ENCODE peak calls at places on chromosomes 1 and 21, in nine cellular contexts. H, G, P, D, J, M, A, K and S are unnamed samples.

GRCh38 chr1:161834967-161835366 is 68.8 kb downstream of the ATF6 start:
- DNase-seq in H (no peak), G (no peak), P (no peak), D (no peak), J (no peak), M (no peak), A (peak), K (no peak), S (no peak)

GRCh38 chr1:110829955-110830553 is 42.9 kb upstream of the CD53 start:
- DNase-seq in H (peak), G (no peak), P (peak), D (peak), J (peak), M (no peak), A (peak), K (peak), S (no peak)

GRCh38 chr1:23389846-23390321 is 20.2 kb upstream of the ZNF436 start:
- DNase-seq in H (no peak), G (no peak), P (no peak), D (no peak), J (no peak), M (no peak), A (no peak), K (no peak), S (no peak)

GRCh38 chr1:201500670-201501120 is 6.2 kb downstream of the CSRP1 start:
- DNase-seq in H (no peak), G (peak), P (no peak), D (no peak), J (no peak), M (no peak), A (peak), K (no peak), S (no peak)

GRCh38 chr1:95793893-95794292 is 559.9 kb downstream of the RWDD3 start:
- DNase-seq in H (no peak), G (no peak), P (no peak), D (no peak), J (no peak), M (no peak), A (peak), K (no peak), S (no peak)

GRCh38 chr1:173356211-173356762 is 120.8 kb upstream of the PRDX6 start:
- DNase-seq in H (peak), G (no peak), P (peak), D (no peak), J (no peak), M (no peak), A (peak), K (no peak), S (no peak)

GRCh38 chr1:114253900-114254299 is 100.2 kb upstream of the SYT6 start:
- DNase-seq in H (no peak), G (no peak), P (no peak), D (no peak), J (no peak), M (no peak), A (no peak), K (no peak), S (no peak)

GRCh38 chr1:155319536-155319935 is 1.2 kb upstream of the RUSC1 start:
- DNase-seq in H (no peak), G (no peak), P (no peak), D (no peak), J (no peak), M (no peak), A (no peak), K (no peak), S (no peak)

GRCh38 chr1:177174921-177175634 is 4.3 kb downstream of the BRINP2 start:
- DNase-seq in H (no peak), G (no peak), P (no peak), D (no peak), J (no peak), M (no peak), A (peak), K (no peak), S (no peak)

GRCh38 chr1:156616463-156616862 is 2.8 kb upstream of the HAPLN2 start:
- DNase-seq in H (peak), G (no peak), P (peak), D (no peak), J (no peak), M (no peak), A (peak), K (no peak), S (no peak)

GRCh38 chr1:208004851-208005250 is 93.9 kb upstream of the CD34 start:
- DNase-seq in H (peak), G (no peak), P (peak), D (no peak), J (no peak), M (no peak), A (peak), K (no peak), S (no peak)

GRCh38 chr21:41758550-41758949 is 8.3 kb downstream of the RIPK4 start:
- DNase-seq in H (peak), G (no peak), P (peak), D (peak), J (no peak), M (no peak), A (no peak), K (no peak), S (no peak)

GRCh38 chr1:101253976-101254660 is 17.3 kb downstream of the S1PR1 start:
- DNase-seq in H (peak), G (no peak), P (peak), D (no peak), J (no peak), M (no peak), A (peak), K (peak), S (no peak)

GRCh38 chr1:38891753-38892152 is 10.4 kb upstream of the GJA9 start:
- DNase-seq in H (peak), G (no peak), P (no peak), D (peak), J (no peak), M (no peak), A (no peak), K (no peak), S (no peak)

GRCh38 chr1:222634180-222635013 is 16.5 kb downstream of the MIA3 start:
- DNase-seq in H (peak), G (peak), P (peak), D (peak), J (peak), M (no peak), A (peak), K (peak), S (peak)

GRCh38 chr1:211260161-211261107 is 1.3 kb downstream of the RCOR3 start:
- DNase-seq in H (peak), G (peak), P (peak), D (peak), J (peak), M (peak), A (peak), K (peak), S (peak)

GRCh38 chr1:180269848-180270766 is 40.0 kb downstream of the LHX4 start:
- DNase-seq in H (peak), G (peak), P (no peak), D (peak), J (no peak), M (no peak), A (no peak), K (no peak), S (no peak)

GRCh38 chr1:13807213-13807612 is 107.2 kb downstream of the PRDM2 start:
- DNase-seq in H (peak), G (peak), P (no peak), D (no peak), J (no peak), M (no peak), A (peak), K (no peak), S (no peak)

GRCh38 chr1:79604490-79605198 is 598.1 kb upstream of the ADGRL4 start:
- DNase-seq in H (no peak), G (no peak), P (no peak), D (no peak), J (no peak), M (no peak), A (no peak), K (no peak), S (no peak)

GRCh38 chr1:40892354-40892753 is 30.2 kb upstream of the CITED4 start:
- DNase-seq in H (no peak), G (no peak), P (no peak), D (no peak), J (no peak), M (no peak), A (no peak), K (no peak), S (no peak)

GRCh38 chr1:245871881-245872280 is 635.2 kb downstream of the SMYD3 start:
- DNase-seq in H (peak), G (no peak), P (no peak), D (peak), J (no peak), M (no peak), A (peak), K (no peak), S (no peak)

GRCh38 chr1:34419662-34420061 is 243.0 kb downstream of the C1orf94 start:
- DNase-seq in H (no peak), G (peak), P (no peak), D (peak), J (no peak), M (no peak), A (no peak), K (no peak), S (no peak)

GRCh38 chr1:228017356-228018124 is 10.7 kb downstream of the WNT3A start:
- DNase-seq in H (no peak), G (peak), P (no peak), D (no peak), J (no peak), M (no peak), A (no peak), K (no peak), S (no peak)

GRCh38 chr1:234731371-234732085 is 121.5 kb upstream of the IRF2BP2 start:
- DNase-seq in H (peak), G (no peak), P (peak), D (peak), J (peak), M (no peak), A (peak), K (peak), S (peak)

GRCh38 chr1:39652105-39652504 is 12.7 kb upstream of the HEYL start:
- DNase-seq in H (no peak), G (no peak), P (no peak), D (no peak), J (no peak), M (no peak), A (peak), K (no peak), S (no peak)

GRCh38 chr1:236759252-236759859 is 35.7 kb upstream of the MTR start:
- DNase-seq in H (peak), G (no peak), P (peak), D (no peak), J (peak), M (no peak), A (peak), K (no peak), S (peak)

GRCh38 chr1:4771267-4771666 is 116.9 kb downstream of the AJAP1 start:
- DNase-seq in H (no peak), G (no peak), P (no peak), D (no peak), J (no peak), M (no peak), A (no peak), K (no peak), S (no peak)

GRCh38 chr1:233424727-233425222 is 97.3 kb downstream of the MAP3K21 start:
- DNase-seq in H (no peak), G (no peak), P (no peak), D (peak), J (no peak), M (no peak), A (no peak), K (no peak), S (no peak)